ENCODE peak calls at places on chromosome 12, in four cellular contexts. S is mesenchymal stem cell, E is trophoblast cell, J is H1. T is an unnamed sample.

GRCh38 chr12:121451931-121452330 is 52.0 kb downstream of the RNF34 start:
- DNase-seq in J (no peak), S (peak; percentile 20), E (no peak), T (no peak)

GRCh38 chr12:6476496-6476895 is 6.0 kb upstream of the VAMP1 start:
- DNase-seq in S (peak; percentile 84), E (peak; percentile 58), J (no peak), T (no peak)

GRCh38 chr12:132593938-132594358 is 16.4 kb downstream of the LRCOL1 start:
- DNase-seq in E (peak; percentile 94), S (peak; percentile 94), J (peak; percentile 77), T (peak; percentile 81)

GRCh38 chr12:6996040-6996441 is 22.2 kb downstream of the LPCAT3 start:
- DNase-seq in E (peak; percentile 89), J (no peak), S (peak; percentile 78), T (no peak)

GRCh38 chr12:92561543-92561899 is 141.3 kb upstream of the PLEKHG7 start:
- DNase-seq in J (no peak), S (peak; percentile 75), E (no peak), T (no peak)

GRCh38 chr12:12441891-12442461 is 85.1 kb downstream of the BORCS5 start:
- DNase-seq in E (peak; percentile 36), S (peak; percentile 65), J (no peak), T (no peak)

GRCh38 chr12:107990325-107990724 is 138.8 kb upstream of the WSCD2 start:
- DNase-seq in J (peak; percentile 62), E (peak; percentile 56), S (no peak), T (peak; percentile 46)

GRCh38 chr12:58211211-58211610 is 269.8 kb downstream of the ATP23 start:
- DNase-seq in J (no peak), E (no peak), S (no peak), T (no peak)

GRCh38 chr12:22851532-22851931 is 226.6 kb downstream of the ETNK1 start:
- DNase-seq in E (no peak), S (no peak), J (no peak), T (no peak)

GRCh38 chr12:57522019-57522886 is at the start of gene MBD6:
- DNase-seq in S (peak; percentile 94), E (peak; percentile 91), J (peak; percentile 89), T (peak; percentile 90)

GRCh38 chr12:52300796-52301691 is 9.7 kb upstream of the KRT81 start:
- DNase-seq in S (peak; percentile 11), J (no peak), E (peak; percentile 42), T (no peak)

GRCh38 chr12:46517579-46517962 is 145.0 kb upstream of the SLC38A2 start:
- DNase-seq in J (no peak), S (no peak), E (no peak), T (no peak)

GRCh38 chr12:85405781-85406522 is 125.9 kb downstream of the ALX1 start:
- DNase-seq in S (peak; percentile 59), J (no peak), E (peak; percentile 91), T (no peak)

GRCh38 chr12:46617167-46617566 is 208.6 kb downstream of the SLC38A4 start:
- DNase-seq in E (peak; percentile 5), J (no peak), S (peak; percentile 80), T (no peak)

GRCh38 chr12:9646794-9647622 is 22.5 kb upstream of the CLEC2D start:
- DNase-seq in J (no peak), S (peak; percentile 82), E (no peak), T (peak; percentile 3)

GRCh38 chr12:13101854-13102375 is 1.6 kb downstream of the GSG1 start:
- DNase-seq in J (no peak), S (peak; percentile 74), E (peak; percentile 61), T (no peak)

GRCh38 chr12:42915426-42915825 is 325.9 kb upstream of the PRICKLE1 start:
- DNase-seq in S (no peak), E (no peak), J (no peak), T (no peak)

GRCh38 chr12:53074999-53075370 is 4.2 kb downstream of the SPRYD3 start:
- DNase-seq in S (no peak), E (no peak), J (no peak), T (no peak)

GRCh38 chr12:124653169-124653931 is 85.9 kb upstream of the NCOR2 start:
- DNase-seq in S (no peak), J (no peak), E (no peak), T (no peak)

GRCh38 chr12:129870146-129870545 is 33.7 kb downstream of the TMEM132D start:
- DNase-seq in E (no peak), J (no peak), S (no peak), T (no peak)
- H2BK12ac ChIP-seq in E (no peak overlapping the region), J (peak overlapping the region; percentile 89), S (no peak overlapping the region), T (no peak overlapping the region)

DNA sequence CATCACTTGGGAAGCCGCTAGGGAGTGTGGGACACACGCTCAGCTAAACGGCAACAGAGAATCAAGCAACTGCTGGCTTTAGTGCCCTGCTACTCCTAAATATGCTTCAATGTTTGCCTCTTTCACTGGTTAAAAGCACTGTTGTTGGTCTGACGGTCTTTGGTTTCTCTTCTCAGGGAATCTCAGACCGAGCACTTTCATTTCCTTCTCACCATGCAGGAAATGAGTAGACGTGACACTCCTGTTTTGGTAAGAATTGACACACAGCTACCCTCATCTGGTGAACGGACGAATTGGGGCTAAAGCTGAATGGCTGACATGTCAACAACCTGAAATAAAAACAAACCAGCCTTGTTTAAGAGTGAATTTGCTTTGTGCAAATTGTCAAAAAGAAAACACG is 57.5 kb upstream of the PIWIL1 start:
- DNase-seq in S (no peak), E (no peak), J (no peak), T (no peak)
- H3K4me3 ChIP-seq in S (no peak overlapping the region), E (no peak overlapping the region), J (no peak overlapping the region), T (no peak overlapping the region)

GRCh38 chr12:116862167-116862566 is 19.1 kb downstream of the HRK start:
- DNase-seq in J (no peak), S (no peak), E (no peak), T (no peak)

GRCh38 chr12:116861331-116861730 is 19.9 kb downstream of the HRK start:
- DNase-seq in E (peak; percentile 66), J (no peak), S (peak; percentile 56), T (no peak)

GRCh38 chr12:116863275-116863767 is 17.9 kb downstream of the HRK start:
- DNase-seq in J (peak; percentile 91), E (peak; percentile 26), S (peak; percentile 21), T (no peak)

GRCh38 chr12:116867523-116867922 is 13.7 kb downstream of the HRK start:
- DNase-seq in J (no peak), S (no peak), E (no peak), T (no peak)

DNA sequence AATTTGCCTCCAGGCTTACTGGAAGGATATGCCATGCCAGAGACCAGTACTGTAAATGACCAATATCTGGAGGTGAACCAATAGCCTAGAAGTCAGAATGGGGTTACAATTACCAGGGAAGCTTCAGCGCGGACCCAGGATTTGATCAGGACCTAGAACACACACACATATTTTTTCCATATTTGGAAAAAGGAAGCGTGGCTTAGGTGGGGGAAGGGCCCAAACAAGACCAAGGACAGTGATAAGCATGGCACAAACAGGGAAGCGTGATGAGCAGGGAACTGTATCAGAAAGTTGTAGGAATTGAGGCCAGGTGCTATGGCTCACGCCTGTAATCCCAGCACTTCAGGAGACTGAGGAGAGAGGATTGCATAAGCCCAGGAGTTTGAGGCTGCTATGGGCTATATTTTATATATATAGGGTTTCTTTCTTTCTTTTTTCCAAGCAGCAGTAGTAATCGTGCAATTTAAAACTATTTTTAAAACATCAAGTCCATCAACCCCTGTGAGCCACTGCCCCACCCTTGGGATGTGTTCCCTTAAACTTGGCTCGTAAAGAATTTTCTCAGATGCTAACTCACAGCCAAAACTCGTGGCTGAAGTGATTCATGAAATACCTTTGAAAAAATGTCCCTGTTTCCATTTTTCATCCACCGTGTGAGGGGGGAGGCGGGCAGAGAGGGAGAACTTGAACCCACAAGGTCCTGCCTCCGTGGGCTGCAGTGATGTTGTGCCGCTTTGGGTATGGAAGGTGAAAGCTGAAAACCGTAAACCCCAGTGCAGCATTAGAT is 16.7 kb downstream of the HRK start:
- DNase-seq in S (no peak), E (peak; percentile 88), J (no peak), T (no peak)
- H2BK120ac ChIP-seq in S (no peak overlapping the region), E (no peak overlapping the region), J (no peak overlapping the region), T (no peak overlapping the region)

DNA sequence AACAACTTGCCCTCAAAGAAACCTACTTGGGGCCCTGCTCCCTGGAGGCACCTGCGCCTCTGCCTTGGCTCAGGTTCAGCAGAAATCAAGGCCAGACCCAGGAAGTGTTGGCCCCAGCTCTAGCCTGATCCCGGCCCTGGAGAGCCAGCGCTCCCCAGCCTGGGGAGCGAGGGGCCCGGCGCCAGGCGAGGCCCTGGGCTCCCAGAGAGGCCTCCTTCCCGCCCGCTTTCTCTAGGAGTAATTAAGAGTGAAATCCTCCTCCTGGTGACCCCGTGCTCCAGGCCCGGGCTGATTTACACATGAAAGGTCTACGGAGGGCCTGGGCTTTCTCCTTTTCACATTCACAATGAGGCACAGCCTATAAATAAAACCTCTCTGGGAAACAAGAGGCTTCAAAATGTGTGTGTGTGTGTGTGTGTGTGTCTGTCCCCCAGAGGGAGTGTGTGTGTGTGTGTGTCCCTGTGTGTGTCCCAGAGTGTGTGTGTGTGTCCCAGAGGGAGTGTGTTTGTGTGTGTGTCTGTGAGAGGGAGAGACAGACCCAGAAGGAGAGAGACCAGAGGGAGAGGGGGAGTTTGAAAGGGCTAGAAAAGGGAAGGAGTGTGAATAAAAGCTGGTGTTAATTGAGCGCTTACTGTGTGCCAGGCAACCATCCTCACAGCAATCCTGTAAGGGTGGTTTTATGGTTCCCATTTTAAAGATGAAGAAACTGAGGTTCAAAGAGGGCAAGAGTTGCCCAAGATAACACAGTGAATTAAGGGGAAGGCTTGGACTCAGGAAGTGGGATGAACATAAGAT is 23.8 kb upstream of the COX6A1 start:
- DNase-seq in J (peak; percentile 80), E (no peak), S (no peak), T (peak; percentile 85)
- H2BK12ac ChIP-seq in J (peak overlapping the region; percentile 88), E (no peak overlapping the region), S (no peak overlapping the region), T (no peak overlapping the region)

DNA sequence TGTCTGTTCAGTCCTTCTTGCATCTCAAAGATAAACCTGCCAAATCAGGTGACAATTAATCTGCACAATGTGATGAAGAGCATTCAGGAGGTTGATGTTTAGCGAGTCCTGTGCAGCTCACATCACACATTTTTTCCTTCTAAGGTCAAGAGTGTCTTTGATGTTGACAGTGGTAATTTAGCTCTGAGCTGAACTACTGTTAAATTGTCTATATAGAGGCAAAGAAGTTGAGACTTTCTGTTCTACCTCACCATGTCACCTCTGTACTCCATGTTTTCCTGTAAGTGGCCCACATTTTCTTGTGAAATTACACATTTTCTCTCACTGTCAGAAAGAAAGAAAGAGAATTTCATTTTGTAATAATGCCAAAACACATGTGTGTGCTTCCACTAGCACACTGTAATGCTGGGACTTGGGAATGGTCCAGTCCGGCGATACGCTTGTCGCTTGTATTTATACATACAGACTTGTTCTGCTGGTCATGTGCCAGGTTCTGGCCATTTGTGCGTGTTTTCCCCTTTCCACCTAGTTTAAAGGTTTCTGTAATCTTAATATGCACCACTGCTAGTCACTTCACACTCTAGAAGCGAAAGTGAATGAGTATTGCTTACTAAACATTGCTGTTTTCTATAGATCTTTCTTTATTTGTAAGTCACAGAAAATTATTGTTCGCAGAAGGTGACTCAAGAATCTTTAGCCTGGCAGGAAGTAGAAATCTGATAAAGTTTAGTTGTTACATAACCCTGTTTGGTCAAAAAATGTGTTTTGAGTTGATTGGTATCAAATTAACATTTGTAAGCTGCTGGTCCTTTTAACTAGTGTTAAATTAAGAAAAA is 328.9 kb downstream of the TMTC2 start:
- DNase-seq in J (no peak), S (no peak), E (no peak), T (no peak)
- H3K4me3 ChIP-seq in J (no peak overlapping the region), S (no peak overlapping the region), E (no peak overlapping the region), T (no peak overlapping the region)

GRCh38 chr12:109475993-109476806 is 900 bp downstream of the KCTD10 start:
- DNase-seq in S (no peak), J (no peak), E (no peak), T (no peak)
- H2BK120ac ChIP-seq in S (no peak overlapping the region), J (no peak overlapping the region), E (peak overlapping the region; percentile 1), T (no peak overlapping the region)

T was measured in neuronal stem cell.